ENCODE peak calls at places on chromosomes 6 and 20, in seven cellular contexts. O, Q, N, I, W, E and K are unnamed samples.

GRCh38 chr6:168678588-168678987 is 237.6 kb downstream of the SMOC2 start:
- DNase-seq in N (no peak), Q (no peak), W (no peak), O (no peak), I (no peak), E (no peak), K (no peak)

GRCh38 chr20:44495257-44495656 is 19.6 kb downstream of the TTPAL start:
- DNase-seq in I (no peak), Q (no peak), N (no peak), E (no peak), O (no peak), W (peak), K (no peak)

GRCh38 chr20:32112862-32113261 is 3.3 kb downstream of the TM9SF4 start:
- DNase-seq in Q (no peak), E (no peak), O (no peak), I (no peak), W (peak), N (no peak), K (no peak)

GRCh38 chr6:138817799-138818198 is 21.9 kb downstream of the ECT2L start:
- DNase-seq in O (no peak), E (no peak), Q (no peak), I (no peak), N (no peak), W (no peak), K (peak)

GRCh38 chr20:62710886-62711702 is 2.5 kb downstream of the NTSR1 start:
- DNase-seq in O (no peak), N (no peak), I (no peak), Q (no peak), E (no peak), W (peak), K (no peak)

GRCh38 chr20:20593447-20594170 is 118.8 kb downstream of the RALGAPA2 start:
- DNase-seq in Q (no peak), O (peak), N (peak), W (peak), E (no peak), I (peak), K (peak)

GRCh38 chr20:63942250-63943006 is 13.8 kb downstream of the UCKL1 start:
- DNase-seq in Q (no peak), W (peak), N (no peak), E (no peak), O (peak), I (peak), K (no peak)

GRCh38 chr20:62045529-62046277 is 20.0 kb downstream of the TAF4 start:
- DNase-seq in O (no peak), E (no peak), N (no peak), W (no peak), I (no peak), Q (no peak), K (no peak)

GRCh38 chr6:132065556-132065955 is 114.4 kb upstream of the CCN2 start:
- DNase-seq in E (no peak), N (no peak), I (no peak), O (no peak), Q (no peak), W (no peak), K (no peak)

GRCh38 chr20:58510921-58511320 is 4.3 kb downstream of the APCDD1L start:
- DNase-seq in W (no peak), E (peak), I (no peak), O (no peak), N (no peak), Q (no peak), K (no peak)

GRCh38 chr6:155157101-155157500 is 106.7 kb upstream of the CLDN20 start:
- DNase-seq in N (no peak), W (no peak), E (no peak), O (no peak), Q (no peak), I (no peak), K (no peak)

GRCh38 chr6:20319520-20320357 is 81.9 kb upstream of the E2F3 start:
- DNase-seq in E (no peak), I (peak), W (peak), Q (peak), O (no peak), N (no peak), K (no peak)

GRCh38 chr6:22783921-22784320 is 214.6 kb downstream of the HDGFL1 start:
- DNase-seq in N (no peak), Q (no peak), O (no peak), I (no peak), W (no peak), E (no peak), K (no peak)

GRCh38 chr20:44084439-44084838 is 102.5 kb downstream of the JPH2 start:
- DNase-seq in I (no peak), N (no peak), W (no peak), O (no peak), E (no peak), Q (no peak), K (no peak)

GRCh38 chr6:45483501-45483900 is 105.8 kb upstream of the SUPT3H start:
- DNase-seq in N (no peak), W (no peak), I (no peak), Q (no peak), E (no peak), O (no peak), K (no peak)